ENCODE peak calls at places on chromosome 21, in eight cellular contexts. One of them, this sample, is unnamed.

GRCh38 chr21:15826147-15826780 is 96.5 kb downstream of the USP25 start:
- DNase-seq in colonic mucosa: peak
- DNase-seq in K562: peak
- DNase-seq in heart right ventricle: peak
- DNase-seq in BJ: no peak
- DNase-seq in body of pancreas: peak
- DNase-seq in foreskin fibroblast: no peak
- DNase-seq in psoas muscle: no peak
- DNase-seq in this sample: peak

GRCh38 chr21:42435401-42435800 is 31.7 kb downstream of the UBASH3A start:
- DNase-seq in colonic mucosa: no peak
- DNase-seq in K562: no peak
- DNase-seq in heart right ventricle: no peak
- DNase-seq in BJ: no peak
- DNase-seq in body of pancreas: no peak
- DNase-seq in foreskin fibroblast: no peak
- DNase-seq in psoas muscle: no peak
- DNase-seq in this sample: no peak

GRCh38 chr21:31753949-31754348 is 22.0 kb upstream of the SCAF4 start:
- DNase-seq in colonic mucosa: no peak
- DNase-seq in K562: no peak
- DNase-seq in heart right ventricle: no peak
- DNase-seq in BJ: no peak
- DNase-seq in body of pancreas: no peak
- DNase-seq in foreskin fibroblast: no peak
- DNase-seq in psoas muscle: no peak
- DNase-seq in this sample: no peak

GRCh38 chr21:38788275-38788911 is 17.3 kb upstream of the ETS2 start:
- DNase-seq in colonic mucosa: no peak
- DNase-seq in K562: no peak
- DNase-seq in heart right ventricle: no peak
- DNase-seq in BJ: no peak
- DNase-seq in body of pancreas: no peak
- DNase-seq in foreskin fibroblast: no peak
- DNase-seq in psoas muscle: no peak
- DNase-seq in this sample: peak

GRCh38 chr21:41926068-41926806 is 27.6 kb downstream of the C2CD2 start:
- DNase-seq in colonic mucosa: peak
- DNase-seq in K562: no peak
- DNase-seq in heart right ventricle: no peak
- DNase-seq in BJ: no peak
- DNase-seq in body of pancreas: peak
- DNase-seq in foreskin fibroblast: no peak
- DNase-seq in psoas muscle: no peak
- DNase-seq in this sample: peak

GRCh38 chr21:41611966-41612606 is 104.1 kb upstream of the TMPRSS2 start:
- DNase-seq in colonic mucosa: peak
- DNase-seq in K562: peak
- DNase-seq in heart right ventricle: no peak
- DNase-seq in BJ: no peak
- DNase-seq in body of pancreas: peak
- DNase-seq in foreskin fibroblast: no peak
- DNase-seq in psoas muscle: no peak
- DNase-seq in this sample: peak

GRCh38 chr21:42358261-42358660 is 7.5 kb upstream of the TFF2 start:
- DNase-seq in colonic mucosa: no peak
- DNase-seq in K562: no peak
- DNase-seq in heart right ventricle: no peak
- DNase-seq in BJ: no peak
- DNase-seq in body of pancreas: no peak
- DNase-seq in foreskin fibroblast: no peak
- DNase-seq in psoas muscle: no peak
- DNase-seq in this sample: no peak

GRCh38 chr21:31862078-31862477 is 10.7 kb upstream of the HUNK start:
- DNase-seq in colonic mucosa: no peak
- DNase-seq in K562: no peak
- DNase-seq in heart right ventricle: no peak
- DNase-seq in BJ: no peak
- DNase-seq in body of pancreas: no peak
- DNase-seq in foreskin fibroblast: no peak
- DNase-seq in psoas muscle: no peak
- DNase-seq in this sample: no peak

GRCh38 chr21:25118648-25119047 is 488.6 kb downstream of the MRPL39 start:
- DNase-seq in colonic mucosa: no peak
- DNase-seq in K562: no peak
- DNase-seq in heart right ventricle: no peak
- DNase-seq in BJ: no peak
- DNase-seq in body of pancreas: no peak
- DNase-seq in foreskin fibroblast: no peak
- DNase-seq in psoas muscle: no peak
- DNase-seq in this sample: no peak

GRCh38 chr21:41605178-41605933 is 97.4 kb upstream of the TMPRSS2 start:
- DNase-seq in colonic mucosa: no peak
- DNase-seq in K562: no peak
- DNase-seq in heart right ventricle: no peak
- DNase-seq in BJ: no peak
- DNase-seq in body of pancreas: peak
- DNase-seq in foreskin fibroblast: no peak
- DNase-seq in psoas muscle: no peak
- DNase-seq in this sample: no peak

GRCh38 chr21:18443686-18444085 is 40.1 kb upstream of the TMPRSS15 start:
- DNase-seq in colonic mucosa: no peak
- DNase-seq in K562: no peak
- DNase-seq in heart right ventricle: no peak
- DNase-seq in BJ: no peak
- DNase-seq in body of pancreas: no peak
- DNase-seq in foreskin fibroblast: no peak
- DNase-seq in psoas muscle: no peak
- DNase-seq in this sample: no peak

GRCh38 chr21:18832950-18833349 is 429.4 kb upstream of the TMPRSS15 start:
- DNase-seq in colonic mucosa: no peak
- DNase-seq in K562: no peak
- DNase-seq in heart right ventricle: no peak
- DNase-seq in BJ: no peak
- DNase-seq in body of pancreas: no peak
- DNase-seq in foreskin fibroblast: no peak
- DNase-seq in psoas muscle: no peak
- DNase-seq in this sample: peak

GRCh38 chr21:38859852-38860251 is 54.1 kb downstream of the ETS2 start:
- DNase-seq in colonic mucosa: no peak
- DNase-seq in K562: no peak
- DNase-seq in heart right ventricle: no peak
- DNase-seq in BJ: no peak
- DNase-seq in body of pancreas: no peak
- DNase-seq in foreskin fibroblast: no peak
- DNase-seq in psoas muscle: no peak
- DNase-seq in this sample: no peak

GRCh38 chr21:19011448-19011847 is 607.9 kb upstream of the TMPRSS15 start:
- DNase-seq in colonic mucosa: no peak
- DNase-seq in K562: no peak
- DNase-seq in heart right ventricle: peak
- DNase-seq in BJ: no peak
- DNase-seq in body of pancreas: no peak
- DNase-seq in foreskin fibroblast: no peak
- DNase-seq in psoas muscle: no peak
- DNase-seq in this sample: no peak

GRCh38 chr21:42347601-42348327 is 3.0 kb downstream of the TFF2 start:
- DNase-seq in colonic mucosa: no peak
- DNase-seq in K562: no peak
- DNase-seq in heart right ventricle: no peak
- DNase-seq in BJ: no peak
- DNase-seq in body of pancreas: no peak
- DNase-seq in foreskin fibroblast: no peak
- DNase-seq in psoas muscle: no peak
- DNase-seq in this sample: no peak

GRCh38 chr21:42437786-42438185 is 34.1 kb downstream of the UBASH3A start:
- DNase-seq in colonic mucosa: no peak
- DNase-seq in K562: no peak
- DNase-seq in heart right ventricle: no peak
- DNase-seq in BJ: no peak
- DNase-seq in body of pancreas: no peak
- DNase-seq in foreskin fibroblast: no peak
- DNase-seq in psoas muscle: no peak
- DNase-seq in this sample: peak

GRCh38 chr21:28523367-28523766 is 469.3 kb downstream of the LTN1 start:
- DNase-seq in colonic mucosa: no peak
- DNase-seq in K562: no peak
- DNase-seq in heart right ventricle: no peak
- DNase-seq in BJ: no peak
- DNase-seq in body of pancreas: no peak
- DNase-seq in foreskin fibroblast: no peak
- DNase-seq in psoas muscle: no peak
- DNase-seq in this sample: no peak

GRCh38 chr21:28516996-28517592 is 475.6 kb downstream of the LTN1 start:
- DNase-seq in colonic mucosa: peak
- DNase-seq in K562: no peak
- DNase-seq in heart right ventricle: peak
- DNase-seq in BJ: no peak
- DNase-seq in body of pancreas: peak
- DNase-seq in foreskin fibroblast: no peak
- DNase-seq in psoas muscle: peak
- DNase-seq in this sample: peak

GRCh38 chr21:28518620-28519019 is 474.1 kb downstream of the LTN1 start:
- DNase-seq in colonic mucosa: no peak
- DNase-seq in K562: no peak
- DNase-seq in heart right ventricle: no peak
- DNase-seq in BJ: no peak
- DNase-seq in body of pancreas: no peak
- DNase-seq in foreskin fibroblast: no peak
- DNase-seq in psoas muscle: no peak
- DNase-seq in this sample: peak

GRCh38 chr21:28521932-28522826 is 470.5 kb downstream of the LTN1 start:
- DNase-seq in colonic mucosa: no peak
- DNase-seq in K562: no peak
- DNase-seq in heart right ventricle: no peak
- DNase-seq in BJ: no peak
- DNase-seq in body of pancreas: no peak
- DNase-seq in foreskin fibroblast: peak
- DNase-seq in psoas muscle: no peak
- DNase-seq in this sample: peak
- TF ChIP-seq CTCF in colonic mucosa: no peak
- TF ChIP-seq CTCF in K562: no peak
- TF ChIP-seq CTCF in heart right ventricle: peak
- TF ChIP-seq CTCF in BJ: peak
- TF ChIP-seq CTCF in body of pancreas: no peak
- TF ChIP-seq CTCF in foreskin fibroblast: peak
- TF ChIP-seq CTCF in psoas muscle: no peak
- TF ChIP-seq CTCF in this sample: peak

GRCh38 chr21:46168659-46169386 is 13.4 kb upstream of the FTCD start:
- DNase-seq in colonic mucosa: peak
- DNase-seq in K562: no peak
- DNase-seq in heart right ventricle: no peak
- DNase-seq in BJ: no peak
- DNase-seq in body of pancreas: no peak
- DNase-seq in foreskin fibroblast: no peak
- DNase-seq in psoas muscle: no peak
- DNase-seq in this sample: no peak
- H3K4me3 ChIP-seq in colonic mucosa: no peak
- H3K4me3 ChIP-seq in K562: no peak
- H3K4me3 ChIP-seq in heart right ventricle: no peak
- H3K4me3 ChIP-seq in BJ: no peak
- H3K4me3 ChIP-seq in body of pancreas: no peak
- H3K4me3 ChIP-seq in foreskin fibroblast: no peak
- H3K4me3 ChIP-seq in psoas muscle: no peak
- H3K4me3 ChIP-seq in this sample: no peak

GRCh38 chr21:26966360-26966977 is 419 bp downstream of the ADAMTS5 start:
- DNase-seq in colonic mucosa: no peak
- DNase-seq in K562: no peak
- DNase-seq in heart right ventricle: no peak
- DNase-seq in BJ: no peak
- DNase-seq in body of pancreas: peak
- DNase-seq in foreskin fibroblast: no peak
- DNase-seq in psoas muscle: peak
- DNase-seq in this sample: peak

GRCh38 chr21:26964379-26964778 is 2.5 kb downstream of the ADAMTS5 start:
- DNase-seq in colonic mucosa: peak
- DNase-seq in K562: no peak
- DNase-seq in heart right ventricle: peak
- DNase-seq in BJ: no peak
- DNase-seq in body of pancreas: no peak
- DNase-seq in foreskin fibroblast: peak
- DNase-seq in psoas muscle: peak
- DNase-seq in this sample: no peak

GRCh38 chr21:26965091-26965566 is 1.8 kb downstream of the ADAMTS5 start:
- DNase-seq in colonic mucosa: no peak
- DNase-seq in K562: no peak
- DNase-seq in heart right ventricle: no peak
- DNase-seq in BJ: no peak
- DNase-seq in body of pancreas: no peak
- DNase-seq in foreskin fibroblast: no peak
- DNase-seq in psoas muscle: no peak
- DNase-seq in this sample: no peak

GRCh38 chr21:26965567-26966359 is 1.1 kb downstream of the ADAMTS5 start:
- DNase-seq in colonic mucosa: peak
- DNase-seq in K562: no peak
- DNase-seq in heart right ventricle: peak
- DNase-seq in BJ: no peak
- DNase-seq in body of pancreas: peak
- DNase-seq in foreskin fibroblast: no peak
- DNase-seq in psoas muscle: peak
- DNase-seq in this sample: no peak

GRCh38 chr21:26966978-26967913 is at the start of gene ADAMTS5:
- DNase-seq in colonic mucosa: peak
- DNase-seq in K562: no peak
- DNase-seq in heart right ventricle: peak
- DNase-seq in BJ: no peak
- DNase-seq in body of pancreas: peak
- DNase-seq in foreskin fibroblast: peak
- DNase-seq in psoas muscle: peak
- DNase-seq in this sample: peak
- TF ChIP-seq CTCF in colonic mucosa: no peak
- TF ChIP-seq CTCF in K562: no peak
- TF ChIP-seq CTCF in heart right ventricle: no peak
- TF ChIP-seq CTCF in BJ: no peak
- TF ChIP-seq CTCF in body of pancreas: no peak
- TF ChIP-seq CTCF in foreskin fibroblast: no peak
- TF ChIP-seq CTCF in psoas muscle: no peak
- TF ChIP-seq CTCF in this sample: no peak

DNA sequence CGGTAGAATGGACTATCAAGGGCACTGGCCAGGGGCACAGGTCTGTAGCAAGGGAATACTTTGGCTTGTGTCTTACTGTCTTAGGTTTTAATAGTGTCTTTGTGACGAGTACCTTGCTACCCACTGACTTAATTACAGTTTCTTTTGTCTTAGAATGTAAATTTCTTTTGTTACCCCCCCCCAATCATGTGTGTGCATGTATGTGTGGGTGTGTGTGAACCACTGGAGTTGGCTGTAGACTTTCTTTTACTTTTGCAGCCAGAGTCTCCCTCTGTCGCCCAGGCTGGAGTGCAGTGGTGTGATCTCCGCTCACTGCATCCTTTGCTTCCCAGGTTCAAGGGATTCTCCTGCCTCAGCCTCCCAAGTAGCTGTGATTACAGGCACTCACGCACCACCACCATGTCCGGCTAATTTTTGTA is 61.8 kb upstream of the CLDN14 start:
- DNase-seq in colonic mucosa: no peak
- DNase-seq in K562: no peak
- DNase-seq in heart right ventricle: no peak
- DNase-seq in BJ: no peak
- DNase-seq in body of pancreas: no peak
- DNase-seq in foreskin fibroblast: no peak
- DNase-seq in psoas muscle: no peak
- DNase-seq in this sample: no peak
- H3K4me3 ChIP-seq in colonic mucosa: no peak
- H3K4me3 ChIP-seq in K562: no peak
- H3K4me3 ChIP-seq in heart right ventricle: no peak
- H3K4me3 ChIP-seq in BJ: no peak
- H3K4me3 ChIP-seq in body of pancreas: no peak
- H3K4me3 ChIP-seq in foreskin fibroblast: no peak
- H3K4me3 ChIP-seq in psoas muscle: no peak
- H3K4me3 ChIP-seq in this sample: no peak